ENCODE peak calls at places on chromosomes 5 and 9, in eight cellular contexts. U, S, L, O, F, W, D and A are unnamed samples. For H3K9me3, the result is how much of the 10 kb centered on the place peaks cover.

GRCh38 chr9:12718482-12719026 is 25.4 kb downstream of the TYRP1 start:
- DNase-seq in U (peak), S (no peak), L (no peak), O (peak), F (peak), W (peak), D (no peak), A (no peak)

GRCh38 chr9:4774209-4774608 is 18.5 kb upstream of the RCL1 start:
- DNase-seq in U (no peak), S (no peak), L (no peak), O (no peak), F (peak), W (no peak), D (no peak), A (no peak)

GRCh38 chr9:35858428-35858827 is 11.8 kb downstream of the OR13J1 start:
- DNase-seq in U (no peak), S (no peak), L (no peak), O (no peak), F (no peak), W (no peak), D (no peak), A (no peak)

GRCh38 chr9:29203216-29203930 is 1630.1 kb upstream of the C9orf72 start:
- DNase-seq in U (no peak), S (no peak), L (no peak), O (no peak), F (no peak), W (no peak), D (no peak), A (no peak)

GRCh38 chr5:160555836-160556660 is 134.4 kb downstream of the PTTG1 start:
- DNase-seq in U (no peak), S (no peak), L (no peak), O (no peak), F (peak), W (no peak), D (peak), A (no peak)

GRCh38 chr9:37944266-37944650 is 40.3 kb upstream of the SLC25A51 start:
- DNase-seq in U (no peak), S (no peak), L (no peak), O (no peak), F (peak), W (no peak), D (no peak), A (no peak)

GRCh38 chr9:115672477-115673316 is 480.9 kb upstream of the PAPPA start:
- DNase-seq in U (peak), S (no peak), L (no peak), O (no peak), F (peak), W (no peak), D (no peak), A (no peak)

GRCh38 chr9:96344458-96345180 is 38.9 kb downstream of the SLC35D2 start:
- DNase-seq in U (peak), S (peak), L (peak), O (peak), F (peak), W (no peak), D (peak), A (no peak)

GRCh38 chr5:138457532-138458275 is 7.6 kb upstream of the EGR1 start:
- DNase-seq in U (no peak), S (no peak), L (no peak), O (no peak), F (no peak), W (no peak), D (no peak), A (no peak)

GRCh38 chr9:108543251-108543768 is 312.5 kb downstream of the ACTL7B start:
- DNase-seq in U (peak), S (no peak), L (no peak), O (peak), F (peak), W (no peak), D (no peak), A (no peak)

GRCh38 chr5:35777358-35778087 is 79.2 kb upstream of the IL7R start:
- DNase-seq in U (peak), S (no peak), L (peak), O (peak), F (peak), W (peak), D (peak), A (peak)

GRCh38 chr9:13487498-13487897 is 208.0 kb upstream of the MPDZ start:
- DNase-seq in U (no peak), S (no peak), L (no peak), O (no peak), F (no peak), W (no peak), D (no peak), A (no peak)

GRCh38 chr9:105735366-105735765 is 41.0 kb downstream of the TMEM38B start:
- DNase-seq in U (no peak), S (no peak), L (no peak), O (no peak), F (no peak), W (no peak), D (no peak), A (no peak)
- H3K9me3 ChIP-seq in U (under half), S (under half), L (under half), O (under half), F (under half), W (under half), D (under half), A (under half)

GRCh38 chr9:93340091-93340490 is 111.4 kb upstream of the FAM120A start:
- DNase-seq in U (no peak), S (no peak), L (no peak), O (no peak), F (no peak), W (no peak), D (no peak), A (no peak)
- H3K9me3 ChIP-seq in U (under half), S (under half), L (under half), O (under half), F (under half), W (under half), D (under half), A (under half)

GRCh38 chr5:1300581-1301083 is 5.8 kb upstream of the TERT start:
- DNase-seq in U (no peak), S (no peak), L (no peak), O (no peak), F (no peak), W (no peak), D (no peak), A (no peak)

GRCh38 chr5:1299961-1300360 is 5.1 kb upstream of the TERT start:
- DNase-seq in U (no peak), S (no peak), L (no peak), O (peak), F (no peak), W (no peak), D (no peak), A (peak)

GRCh38 chr5:1298723-1299510 is 4.0 kb upstream of the TERT start:
- DNase-seq in U (no peak), S (no peak), L (no peak), O (peak), F (no peak), W (no peak), D (no peak), A (peak)

GRCh38 chr5:1298067-1298551 is 3.2 kb upstream of the TERT start:
- DNase-seq in U (no peak), S (no peak), L (no peak), O (no peak), F (no peak), W (no peak), D (no peak), A (no peak)

DNA sequence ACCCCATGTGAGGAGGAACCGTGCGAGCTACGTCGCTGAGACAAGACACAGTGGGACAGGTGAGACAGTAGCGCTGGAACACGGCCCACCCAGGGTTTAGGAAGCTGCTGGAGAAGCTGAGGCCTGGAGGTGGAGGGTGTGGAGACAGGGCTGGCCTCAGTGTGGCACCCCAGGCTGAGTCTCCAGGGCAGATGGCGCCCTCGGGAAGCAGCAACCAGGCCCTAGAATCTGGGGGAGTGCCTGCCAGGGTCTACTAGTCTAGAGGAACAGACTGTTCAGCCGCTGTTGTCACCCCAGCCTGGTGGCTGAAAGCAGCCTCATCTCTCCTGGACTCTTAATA is 4.6 kb upstream of the TERT start:
- DNase-seq in U (no peak), S (no peak), L (no peak), O (peak), F (no peak), W (no peak), D (no peak), A (peak)
- H3K9me3 ChIP-seq in U (under half), S (under half), L (under half), O (under half), F (under half), W (under half), D (under half), A (under half)

GRCh38 chr5:149094996-149095395 is 32.1 kb upstream of the SH3TC2 start:
- DNase-seq in U (no peak), S (no peak), L (no peak), O (no peak), F (no peak), W (peak), D (no peak), A (no peak)

GRCh38 chr5:149088686-149089085 is 25.8 kb upstream of the SH3TC2 start:
- DNase-seq in U (no peak), S (no peak), L (no peak), O (no peak), F (no peak), W (no peak), D (no peak), A (no peak)

DNA sequence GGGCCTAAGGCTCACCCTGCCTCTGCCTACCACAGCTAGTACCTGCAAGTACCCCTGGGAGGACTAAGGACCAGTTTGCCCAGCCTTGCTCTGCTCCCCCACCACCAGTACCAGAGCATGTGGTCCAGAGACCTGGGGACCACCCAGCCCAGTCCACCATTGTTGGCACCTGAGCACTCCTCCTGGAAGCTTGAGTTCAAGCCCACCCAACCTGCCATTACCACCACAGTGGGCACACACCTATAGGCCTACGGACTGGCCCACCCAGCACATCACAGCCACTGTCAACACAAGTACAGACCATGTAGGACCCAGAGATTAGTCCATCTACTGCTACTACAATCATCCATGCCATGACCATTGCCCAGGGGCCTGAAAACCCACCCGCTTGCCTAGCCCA is 30.8 kb upstream of the SH3TC2 start:
- DNase-seq in U (no peak), S (no peak), L (no peak), O (no peak), F (no peak), W (no peak), D (no peak), A (no peak)
- H3K9me3 ChIP-seq in U (under half), S (under half), L (under half), O (under half), F (under half), W (under half), D (under half), A (under half)

DNA sequence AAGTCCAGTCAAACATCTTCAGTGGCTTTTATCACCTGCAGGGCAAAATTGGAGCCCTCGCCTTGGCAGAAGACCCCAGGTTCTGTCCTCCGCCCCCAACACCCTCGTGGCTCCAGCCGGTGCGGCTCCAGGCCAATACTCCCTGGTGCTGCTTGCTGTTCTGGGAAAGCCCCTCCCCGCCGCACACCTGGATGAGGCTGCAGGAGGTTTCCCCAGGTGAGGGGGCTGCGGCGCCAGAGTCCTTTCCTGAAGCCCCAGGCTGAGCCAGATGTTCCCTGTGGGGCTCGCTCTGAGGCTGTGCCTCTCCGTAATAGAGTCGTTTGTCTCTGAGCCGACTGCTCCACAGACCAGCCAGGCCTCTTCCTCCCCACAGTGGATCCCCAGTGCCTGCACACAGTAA is 375.4 kb upstream of the IRX1 start:
- DNase-seq in U (no peak), S (no peak), L (no peak), O (no peak), F (no peak), W (no peak), D (no peak), A (no peak)
- H3K9me3 ChIP-seq in U (under half), S (under half), L (under half), O (under half), F (under half), W (under half), D (under half), A (under half)

DNA sequence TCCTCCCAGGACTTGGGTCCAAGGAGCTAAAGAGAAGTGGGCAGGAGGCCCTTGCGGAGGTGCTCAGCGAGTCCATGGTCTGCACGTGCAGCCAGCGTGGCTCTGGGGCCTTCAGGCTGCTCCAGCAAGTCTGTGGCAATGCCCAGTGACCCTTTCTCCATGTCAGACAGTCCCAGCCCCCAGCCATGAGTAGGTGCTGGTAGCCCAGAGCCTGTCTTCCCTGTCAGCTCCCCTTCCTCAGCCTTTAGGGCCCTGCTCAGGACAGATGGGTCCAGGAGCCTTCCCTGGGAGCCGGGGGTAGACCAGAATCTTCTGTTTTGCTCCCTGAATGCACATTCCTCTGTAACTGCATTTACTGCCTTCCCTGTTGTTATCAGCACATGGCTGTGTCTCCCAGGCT is 147.2 kb upstream of the IRX2 start:
- DNase-seq in U (no peak), S (no peak), L (no peak), O (peak), F (no peak), W (no peak), D (no peak), A (no peak)
- H3K9me3 ChIP-seq in U (under half), S (under half), L (under half), O (under half), F (under half), W (under half), D (under half), A (under half)